ENCODE peak calls at places on chromosomes 2 and 18, in seven cellular contexts. O, K, W, Q, M, B and E are unnamed samples. For H3K4me1, the result is how much of the 10 kb centered on the place peaks cover.

GRCh38 chr2:118046628-118047210 is 32.8 kb upstream of the CCDC93 start:
- DNase-seq in O (no peak), K (no peak), W (peak), Q (peak), M (peak), B (no peak), E (no peak)

GRCh38 chr2:144466637-144467036 is 53.3 kb downstream of the ZEB2 start:
- DNase-seq in O (no peak), K (no peak), W (no peak), Q (no peak), M (no peak), B (no peak), E (no peak)

GRCh38 chr2:176479961-176480360 is 210.7 kb downstream of the MTX2 start:
- DNase-seq in O (no peak), K (no peak), W (no peak), Q (no peak), M (no peak), B (no peak), E (no peak)

GRCh38 chr18:48531979-48532378 is 6.9 kb upstream of the CTIF start:
- DNase-seq in O (no peak), K (no peak), W (no peak), Q (no peak), M (no peak), B (no peak), E (no peak)

GRCh38 chr2:120842456-120843439 is 107.1 kb downstream of the GLI2 start:
- DNase-seq in O (no peak), K (peak), W (no peak), Q (no peak), M (peak), B (no peak), E (no peak)

GRCh38 chr2:69026026-69026425 is 13.0 kb downstream of the ANTXR1 start:
- DNase-seq in O (peak), K (no peak), W (no peak), Q (peak), M (peak), B (no peak), E (peak)

GRCh38 chr2:73018188-73018825 is 53.2 kb downstream of the SFXN5 start:
- DNase-seq in O (no peak), K (no peak), W (no peak), Q (no peak), M (peak), B (no peak), E (no peak)

GRCh38 chr2:70728128-70728527 is 39.9 kb downstream of the ADD2 start:
- DNase-seq in O (no peak), K (no peak), W (peak), Q (no peak), M (no peak), B (no peak), E (no peak)

GRCh38 chr2:234710066-234710465 is 213.2 kb upstream of the ARL4C start:
- DNase-seq in O (no peak), K (no peak), W (no peak), Q (no peak), M (no peak), B (no peak), E (no peak)

GRCh38 chr2:171800639-171801038 is 93.4 kb downstream of the SLC25A12 start:
- DNase-seq in O (no peak), K (no peak), W (no peak), Q (no peak), M (peak), B (no peak), E (no peak)

GRCh38 chr2:182625814-182626213 is 90.2 kb upstream of the DNAJC10 start:
- DNase-seq in O (no peak), K (no peak), W (no peak), Q (no peak), M (no peak), B (no peak), E (no peak)

GRCh38 chr2:173448938-173449471 is 94.3 kb downstream of the CDCA7 start:
- DNase-seq in O (peak), K (peak), W (peak), Q (peak), M (peak), B (peak), E (peak)

GRCh38 chr18:49875783-49876182 is 62.5 kb upstream of the ACAA2 start:
- DNase-seq in O (no peak), K (no peak), W (no peak), Q (no peak), M (no peak), B (no peak), E (no peak)

GRCh38 chr2:71370015-71370414 is 38.4 kb downstream of the ZNF638 start:
- DNase-seq in O (no peak), K (no peak), W (no peak), Q (no peak), M (no peak), B (no peak), E (no peak)

GRCh38 chr2:233758849-233759248 is 1.2 kb upstream of the UGT1A1 start:
- DNase-seq in O (no peak), K (no peak), W (no peak), Q (no peak), M (peak), B (no peak), E (no peak)

GRCh38 chr2:77604953-77605947 is 83.1 kb upstream of the LRRTM4 start:
- DNase-seq in O (no peak), K (no peak), W (no peak), Q (no peak), M (no peak), B (no peak), E (no peak)

GRCh38 chr2:64394174-64394573 is 59.8 kb upstream of the LGALSL start:
- DNase-seq in O (no peak), K (no peak), W (no peak), Q (no peak), M (no peak), B (no peak), E (no peak)

GRCh38 chr2:88071365-88071764 is 3.7 kb downstream of the SMYD1 start:
- DNase-seq in O (no peak), K (no peak), W (peak), Q (no peak), M (no peak), B (no peak), E (no peak)

GRCh38 chr18:76808561-76808960 is 13.8 kb upstream of the ZNF236 start:
- DNase-seq in O (no peak), K (no peak), W (no peak), Q (no peak), M (no peak), B (no peak), E (no peak)

GRCh38 chr2:233419626-233420431 is 65.5 kb downstream of the DGKD start:
- DNase-seq in O (no peak), K (peak), W (peak), Q (peak), M (peak), B (no peak), E (no peak)

GRCh38 chr2:40210968-40211353 is 240.9 kb downstream of the SLC8A1 start:
- DNase-seq in O (no peak), K (no peak), W (no peak), Q (no peak), M (no peak), B (no peak), E (no peak)

GRCh38 chr2:70888389-70888924 is 47.2 kb upstream of the ATP6V1B1 start:
- DNase-seq in O (no peak), K (no peak), W (no peak), Q (no peak), M (no peak), B (no peak), E (no peak)

GRCh38 chr2:215436705-215437570 is 1.1 kb upstream of the FN1 start:
- DNase-seq in O (peak), K (no peak), W (no peak), Q (no peak), M (no peak), B (no peak), E (no peak)

GRCh38 chr2:190677255-190677654 is 28.4 kb downstream of the NAB1 start:
- DNase-seq in O (no peak), K (no peak), W (no peak), Q (no peak), M (peak), B (no peak), E (no peak)

GRCh38 chr2:181962142-181962541 is 23.5 kb upstream of the PPP1R1C start:
- DNase-seq in O (no peak), K (no peak), W (no peak), Q (no peak), M (no peak), B (no peak), E (no peak)

GRCh38 chr18:46071894-46072867 is at the start of gene PSTPIP2:
- DNase-seq in O (peak), K (peak), W (peak), Q (no peak), M (peak), B (peak), E (peak)

GRCh38 chr18:23191952-23192662 is 56.8 kb downstream of the CABLES1 start:
- DNase-seq in O (peak), K (no peak), W (no peak), Q (no peak), M (peak), B (peak), E (peak)

GRCh38 chr2:136057023-136057801 is 60.7 kb downstream of the CXCR4 start:
- DNase-seq in O (no peak), K (no peak), W (no peak), Q (no peak), M (no peak), B (no peak), E (no peak)

GRCh38 chr2:7840651-7841380 is 841.0 kb upstream of the ID2 start:
- DNase-seq in O (no peak), K (no peak), W (no peak), Q (no peak), M (peak), B (no peak), E (no peak)

GRCh38 chr2:154470386-154470785 is 228.1 kb upstream of the KCNJ3 start:
- DNase-seq in O (no peak), K (no peak), W (no peak), Q (no peak), M (no peak), B (no peak), E (no peak)

DNA sequence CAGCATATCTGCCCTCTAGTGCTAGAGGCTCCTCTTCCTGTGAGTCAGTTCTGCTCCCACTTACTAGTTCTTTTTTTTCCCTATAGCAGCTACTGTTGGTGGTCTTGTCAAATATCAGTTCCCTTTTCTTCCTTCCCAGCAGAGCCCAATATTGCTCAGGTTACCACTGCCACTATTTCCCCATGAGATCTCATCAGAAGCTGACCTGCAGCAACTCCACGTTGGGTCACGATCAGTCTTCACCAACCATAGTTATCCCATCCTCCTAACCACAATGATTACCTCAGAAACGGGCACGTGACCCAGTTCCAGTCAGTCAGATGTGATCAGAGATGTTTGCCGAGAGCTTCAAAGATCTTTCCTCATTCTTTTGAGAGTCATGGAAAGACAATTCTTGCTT is 59.7 kb upstream of the CAPN13 start:
- DNase-seq in O (no peak), K (no peak), W (no peak), Q (no peak), M (no peak), B (no peak), E (no peak)
- H3K4me1 ChIP-seq in O (under half), K (under half), W (under half), Q (under half), M (under half), B (under half), E (under half)

DNA sequence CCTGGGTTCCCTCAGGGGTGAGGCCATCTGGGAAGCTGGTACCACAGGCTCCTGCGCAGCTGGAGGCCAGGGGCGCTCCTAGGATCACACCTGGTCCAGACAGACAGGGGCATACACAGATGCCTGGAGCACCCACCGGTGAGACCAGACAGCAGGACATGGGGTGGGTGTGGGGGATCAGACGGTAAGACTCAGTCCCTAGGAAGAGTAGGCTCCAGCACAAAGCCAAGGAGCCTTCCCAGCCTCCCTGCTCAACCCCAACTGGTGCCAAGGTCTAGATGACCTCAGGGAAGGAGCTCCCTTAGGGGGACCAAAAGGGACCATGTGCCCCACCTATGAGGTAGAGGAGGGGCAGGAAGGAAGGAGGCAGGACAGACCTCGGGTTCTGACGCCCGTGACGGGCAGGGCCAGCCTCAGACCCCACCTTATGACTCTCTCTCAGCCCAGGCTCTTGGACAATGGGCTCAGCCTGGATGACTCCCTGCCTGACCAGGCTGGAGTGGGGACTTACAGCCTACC is 632 bp downstream of the ASTL start:
- DNase-seq in O (no peak), K (no peak), W (no peak), Q (no peak), M (no peak), B (peak), E (no peak)
- H3K4me3 ChIP-seq in O (no peak), K (no peak), W (no peak), Q (no peak), M (no peak), B (no peak), E (no peak)

DNA sequence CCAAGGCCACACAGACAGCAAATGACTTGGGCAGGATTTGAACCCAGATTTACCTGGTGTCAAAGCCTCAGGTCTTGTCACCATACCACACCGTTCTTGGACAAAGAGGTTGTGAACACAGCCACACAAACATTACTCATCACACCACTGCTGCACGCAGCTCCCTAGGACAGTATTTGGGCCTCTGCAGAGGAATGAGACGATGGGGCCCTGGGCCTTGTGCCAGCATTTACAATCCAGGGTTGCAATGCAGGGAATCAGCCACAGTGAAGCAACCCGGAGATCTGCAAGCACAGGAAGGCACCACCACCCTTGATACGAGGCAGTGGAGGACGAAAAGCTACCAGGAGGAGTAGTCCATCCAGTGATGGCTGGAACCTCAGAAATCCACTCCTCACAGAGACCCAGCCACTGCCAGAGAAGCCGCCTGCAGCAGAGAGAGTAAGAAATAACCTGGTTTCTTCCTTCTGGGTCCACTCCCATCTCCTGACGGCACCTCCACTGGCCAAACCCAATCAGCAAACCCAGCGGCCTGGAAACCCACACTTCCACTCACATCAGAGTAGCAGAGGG is 3.7 kb upstream of the MTCL1 start:
- DNase-seq in O (no peak), K (no peak), W (no peak), Q (peak), M (peak), B (no peak), E (no peak)
- TF ChIP-seq CTCF in O (no peak), K (no peak), W (no peak), Q (no peak), M (no peak), B (no peak), E (no peak)

GRCh38 chr18:9741821-9742541 is 33.9 kb downstream of the RAB31 start:
- DNase-seq in O (no peak), K (peak), W (peak), Q (peak), M (no peak), B (no peak), E (peak)
- H3K4me1 ChIP-seq in O (under half), K (under half), W (under half), Q (half or more), M (under half), B (under half), E (under half)

GRCh38 chr2:156343096-156343939 is 10.8 kb upstream of the NR4A2 start:
- DNase-seq in O (no peak), K (no peak), W (no peak), Q (no peak), M (no peak), B (no peak), E (no peak)
- H3K4me3 ChIP-seq in O (peak), K (peak), W (peak), Q (peak), M (peak), B (peak), E (peak)

DNA sequence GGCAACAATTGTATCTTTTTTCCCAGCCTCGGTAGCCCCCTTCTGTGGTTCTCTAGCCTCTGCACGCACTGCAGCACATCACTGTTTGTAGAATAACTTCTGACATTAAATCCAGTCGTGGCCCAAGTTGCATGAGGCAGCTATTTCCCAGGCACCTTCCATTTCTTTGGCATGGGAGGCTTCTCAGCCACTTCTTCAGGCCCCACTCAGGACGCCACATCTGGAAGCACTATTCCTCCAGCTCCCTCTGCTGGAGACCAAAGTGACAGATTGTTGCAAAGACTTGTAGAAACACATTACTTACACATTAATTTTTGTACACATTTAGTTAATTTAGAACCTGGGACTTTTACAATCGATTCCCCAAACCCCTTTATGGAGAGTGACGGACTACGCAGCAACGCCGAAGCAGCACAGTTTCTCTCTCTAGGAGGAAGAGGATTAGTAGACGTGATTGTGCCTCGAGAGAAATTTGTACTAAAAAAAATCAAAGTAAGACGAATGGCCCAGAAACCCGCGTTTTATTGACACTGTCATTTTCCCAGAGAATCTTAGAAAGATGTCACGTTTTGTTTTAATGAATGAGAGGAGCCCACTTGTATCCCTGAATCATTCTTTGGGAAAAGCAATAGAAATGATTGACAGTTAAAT is 57.8 kb upstream of the RGPD5 start:
- DNase-seq in O (peak), K (peak), W (peak), Q (peak), M (peak), B (no peak), E (no peak)
- TF ChIP-seq CTCF in O (peak), K (peak), W (peak), Q (peak), M (peak), B (peak), E (peak)

GRCh38 chr2:96882906-96883305 is 13.0 kb upstream of the SEMA4C start:
- DNase-seq in O (no peak), K (no peak), W (no peak), Q (no peak), M (no peak), B (no peak), E (no peak)

GRCh38 chr2:96883306-96883705 is 13.4 kb upstream of the SEMA4C start:
- DNase-seq in O (no peak), K (no peak), W (no peak), Q (no peak), M (no peak), B (no peak), E (no peak)

GRCh38 chr2:96882230-96882629 is 12.3 kb upstream of the SEMA4C start:
- DNase-seq in O (no peak), K (no peak), W (no peak), Q (no peak), M (no peak), B (no peak), E (no peak)

GRCh38 chr2:96880891-96881273 is 11.0 kb upstream of the SEMA4C start:
- DNase-seq in O (no peak), K (no peak), W (no peak), Q (no peak), M (no peak), B (no peak), E (no peak)

DNA sequence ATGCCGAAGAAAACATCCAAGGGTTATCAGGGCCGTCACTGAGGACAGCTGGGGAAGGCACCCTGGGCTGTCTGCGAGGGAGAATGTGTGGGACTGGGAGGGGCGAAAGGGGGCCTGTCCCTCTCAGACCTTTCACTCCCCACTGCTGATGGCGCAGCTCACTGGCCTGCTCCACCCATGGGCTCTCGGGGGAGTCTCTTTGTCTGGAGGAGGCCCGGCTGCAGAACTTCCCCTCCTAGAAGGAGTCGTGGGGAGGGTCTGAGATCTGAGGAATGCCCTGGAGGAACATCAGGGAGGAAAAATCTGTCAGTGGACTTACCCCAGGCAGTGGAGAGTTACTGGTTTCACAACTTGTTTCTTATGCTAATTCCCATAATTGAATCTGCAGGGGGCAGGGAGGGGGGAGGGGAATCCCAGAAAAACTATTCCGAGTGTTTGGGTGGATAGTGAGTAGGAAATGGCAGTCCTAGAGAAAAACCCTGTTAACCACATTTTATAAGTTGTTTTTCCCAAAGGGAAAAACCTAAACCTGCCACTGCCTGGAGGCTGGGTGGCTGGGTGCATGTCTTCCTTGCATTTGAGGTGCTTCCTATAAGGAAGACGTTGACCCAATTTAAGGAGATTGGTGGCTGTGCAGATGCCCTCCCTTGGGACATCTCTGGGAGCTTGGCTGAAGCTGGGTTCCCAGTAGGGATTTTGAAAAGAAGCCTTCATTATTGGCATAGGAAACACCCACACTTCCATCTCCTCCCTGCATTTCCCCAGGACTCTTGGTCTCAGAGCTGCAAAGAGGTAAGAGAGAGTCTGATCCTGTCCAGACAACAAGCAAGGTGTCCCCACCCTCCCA is 11.7 kb upstream of the SEMA4C start:
- DNase-seq in O (no peak), K (no peak), W (no peak), Q (no peak), M (no peak), B (no peak), E (no peak)
- H3K4me1 ChIP-seq in O (under half), K (under half), W (under half), Q (under half), M (under half), B (under half), E (under half)